ENCODE peak calls at places on chromosome 4, in four cellular contexts. O is astrocyte of the spinal cord; V is activated CD4-positive, CD25-positive, alpha-beta regulatory T cell; R is stimulated activated CD8-positive, alpha-beta memory T cell treated with anti-CD3 and anti-CD28 coated beads, Interleukin-15, amount 100 ng/mL, for 4 hours. Q is an unnamed sample.

GRCh38 chr4:185054257-185054656 is 36.0 kb downstream of the HELT start:
- DNase-seq in O (no peak), V (no peak), R (no peak), Q (no peak)

GRCh38 chr4:150056569-150056968 is 21.7 kb upstream of the DCLK2 start:
- DNase-seq in V (no peak), O (no peak), R (no peak), Q (no peak)

GRCh38 chr4:79078339-79078738 is 139.1 kb upstream of the PAQR3 start:
- DNase-seq in R (no peak), O (no peak), V (no peak), Q (no peak)

GRCh38 chr4:42425146-42426065 is 28.1 kb downstream of the SHISA3 start:
- DNase-seq in V (no peak), R (no peak), O (no peak), Q (no peak)

GRCh38 chr4:152166567-152166966 is 369.3 kb downstream of the FBXW7 start:
- DNase-seq in V (no peak), O (no peak), R (no peak), Q (no peak)

GRCh38 chr4:88477229-88477860 is 20.4 kb downstream of the HERC5 start:
- DNase-seq in R (no peak), O (no peak), V (no peak), Q (no peak)

GRCh38 chr4:80202784-80203553 is 5.7 kb downstream of the PRDM8 start:
- DNase-seq in R (no peak), O (no peak), V (peak), Q (no peak)

GRCh38 chr4:73222466-73223257 is 35.9 kb downstream of the ANKRD17 start:
- DNase-seq in O (peak), V (no peak), R (peak), Q (peak)

GRCh38 chr4:36243355-36244256 is 708 bp downstream of the ARAP2 start:
- DNase-seq in R (peak), V (peak), O (peak), Q (peak)

GRCh38 chr4:35125995-35126712 is 1118.2 kb downstream of the ARAP2 start:
- DNase-seq in R (no peak), V (no peak), O (no peak), Q (no peak)

GRCh38 chr4:46123872-46124755 is at the start of gene GABRG1:
- DNase-seq in O (no peak), V (no peak), R (no peak), Q (no peak)

GRCh38 chr4:121360496-121360895 is 20.3 kb downstream of the QRFPR start:
- DNase-seq in R (no peak), V (no peak), O (peak), Q (no peak)

GRCh38 chr4:182969651-182970279 is 52.6 kb upstream of the DCTD start:
- DNase-seq in R (no peak), O (no peak), V (no peak), Q (no peak)

GRCh38 chr4:7243609-7244342 is 51.4 kb downstream of the SORCS2 start:
- DNase-seq in V (no peak), R (no peak), O (no peak), Q (no peak)

GRCh38 chr4:113004655-113005054 is 44.8 kb upstream of the ANK2 start:
- DNase-seq in V (no peak), R (no peak), O (no peak), Q (no peak)

GRCh38 chr4:88054909-88055308 is 47.5 kb downstream of the PKD2 start:
- DNase-seq in R (no peak), O (peak), V (no peak), Q (no peak)

GRCh38 chr4:186957952-186958555 is 234.4 kb upstream of the FAT1 start:
- DNase-seq in V (no peak), R (no peak), O (peak), Q (no peak)

GRCh38 chr4:80424225-80424581 is 88.7 kb downstream of the CFAP299 start:
- DNase-seq in O (no peak), V (no peak), R (no peak), Q (no peak)